ENCODE peak calls at places on chromosomes 3 and 15, in six cellular contexts. T, J, V, Z, I and E are unnamed samples.

GRCh38 chr15:99682455-99682854 is 50.8 kb downstream of the LYSMD4 start:
- DNase-seq in Z (peak; percentile 66), J (peak; percentile 77), I (no peak), V (no peak), T (no peak), E (no peak)

GRCh38 chr3:13502791-13503060 is 22.6 kb downstream of the HDAC11 start:
- DNase-seq in I (no peak), V (no peak), T (no peak), Z (no peak), J (no peak), E (no peak)

GRCh38 chr15:39799552-39800011 is 16.9 kb upstream of the FSIP1 start:
- DNase-seq in V (no peak), T (no peak), J (no peak), I (no peak), Z (no peak), E (no peak)

GRCh38 chr15:26729581-26729980 is 43.3 kb downstream of the GABRB3 start:
- DNase-seq in T (no peak), Z (no peak), J (no peak), V (no peak), I (no peak), E (no peak)

GRCh38 chr3:141056716-141057115 is 5.6 kb downstream of the SPSB4 start:
- DNase-seq in I (peak; percentile 51), V (no peak), J (no peak), T (no peak), Z (no peak), E (no peak)

GRCh38 chr3:168047936-168048335 is 47.8 kb downstream of the GOLIM4 start:
- DNase-seq in V (no peak), T (no peak), J (no peak), Z (no peak), I (no peak), E (no peak)

GRCh38 chr3:115862824-115863223 is 239.5 kb downstream of the GAP43 start:
- DNase-seq in I (peak; percentile 6), Z (no peak), J (no peak), V (no peak), T (no peak), E (no peak)

GRCh38 chr15:85411992-85412538 is 31.7 kb downstream of the AKAP13 start:
- DNase-seq in J (no peak), Z (peak; percentile 51), V (no peak), T (no peak), I (no peak), E (no peak)

GRCh38 chr3:197471221-197472010 is 84.4 kb downstream of the BDH1 start:
- DNase-seq in I (no peak), Z (no peak), T (no peak), V (no peak), J (no peak), E (no peak)

GRCh38 chr3:23944861-23945652 is at the start of gene NR1D2:
- DNase-seq in J (peak; percentile 89), I (peak; percentile 88), Z (peak; percentile 76), V (peak; percentile 71), T (peak; percentile 82), E (peak; percentile 82)

GRCh38 chr3:181712505-181713299 is 977 bp downstream of the SOX2 start:
- DNase-seq in J (peak; percentile 81), T (peak; percentile 56), I (peak; percentile 59), Z (no peak), V (peak; percentile 37), E (no peak)

GRCh38 chr3:148759425-148759824 is 61.7 kb downstream of the AGTR1 start:
- DNase-seq in J (no peak), T (no peak), Z (no peak), V (no peak), I (no peak), E (no peak)

GRCh38 chr3:53890726-53891499 is 746 bp downstream of the SELENOK start:
- DNase-seq in J (no peak), V (no peak), I (no peak), Z (no peak), T (no peak), E (no peak)

GRCh38 chr3:140809326-140809725 is 131.5 kb downstream of the TRIM42 start:
- DNase-seq in T (no peak), V (no peak), I (no peak), Z (peak; percentile 23), J (peak; percentile 7), E (no peak)

GRCh38 chr3:16767006-16767405 is 117.7 kb upstream of the PLCL2 start:
- DNase-seq in J (no peak), T (no peak), Z (no peak), V (no peak), I (no peak), E (no peak)

GRCh38 chr3:177026505-177027277 is 170.6 kb downstream of the TBL1XR1 start:
- DNase-seq in T (no peak), J (no peak), Z (peak; percentile 26), V (no peak), I (no peak), E (no peak)

GRCh38 chr15:41207687-41208448 is 22.7 kb downstream of the EXD1 start:
- DNase-seq in T (no peak), I (no peak), V (no peak), J (peak; percentile 88), Z (peak; percentile 91), E (peak; percentile 47)

GRCh38 chr15:43209059-43209824 is 11.6 kb downstream of the EPB42 start:
- DNase-seq in Z (peak; percentile 33), V (no peak), I (peak; percentile 25), T (peak; percentile 40), J (peak; percentile 46), E (no peak)

GRCh38 chr3:151379083-151379734 is 5.3 kb downstream of the P2RY12 start:
- DNase-seq in J (peak; percentile 43), V (no peak), T (peak; percentile 62), I (peak; percentile 72), Z (peak; percentile 22), E (no peak)

GRCh38 chr3:138465927-138466326 is 31.5 kb downstream of the ESYT3 start:
- DNase-seq in I (no peak), T (no peak), V (no peak), Z (no peak), J (no peak), E (no peak)

GRCh38 chr15:89085289-89085906 is 2.9 kb upstream of the ABHD2 start:
- DNase-seq in J (no peak), I (no peak), V (no peak), Z (no peak), T (no peak), E (no peak)

GRCh38 chr3:154018100-154018696 is 103.0 kb upstream of the ARHGEF26 start:
- DNase-seq in I (peak; percentile 65), V (no peak), J (peak; percentile 8), T (peak; percentile 63), Z (peak; percentile 50), E (peak; percentile 41)

GRCh38 chr3:19013879-19014278 is 134.4 kb upstream of the KCNH8 start:
- DNase-seq in V (no peak), I (no peak), Z (no peak), J (no peak), T (no peak), E (no peak)

GRCh38 chr3:99866167-99866810 is 48.6 kb downstream of the CMSS1 start:
- DNase-seq in T (no peak), V (no peak), Z (peak; percentile 84), J (peak; percentile 47), I (no peak), E (no peak)

GRCh38 chr15:43439268-43439667 is 53.7 kb downstream of the TP53BP1 start:
- DNase-seq in J (no peak), V (no peak), Z (no peak), T (no peak), I (no peak), E (no peak)

GRCh38 chr3:184814214-184814613 is 2.2 kb downstream of the VPS8 start:
- DNase-seq in I (no peak), V (no peak), Z (no peak), T (no peak), J (no peak), E (no peak)

GRCh38 chr3:151351216-151351615 is 21.9 kb upstream of the P2RY13 start:
- DNase-seq in I (no peak), Z (no peak), J (no peak), V (no peak), T (no peak), E (no peak)

GRCh38 chr15:49610166-49610918 is 10.3 kb downstream of the FAM227B start:
- DNase-seq in J (no peak), V (no peak), I (no peak), Z (no peak), T (no peak), E (no peak)

GRCh38 chr3:8621872-8622271 is 22.7 kb downstream of the SSUH2 start:
- DNase-seq in I (no peak), J (peak; percentile 34), V (peak; percentile 16), T (no peak), Z (no peak), E (no peak)

GRCh38 chr3:23162939-23163338 is 40.2 kb upstream of the UBE2E2 start:
- DNase-seq in J (no peak), I (no peak), V (no peak), T (no peak), Z (no peak), E (no peak)

GRCh38 chr15:88658972-88659931 is 20.4 kb downstream of the ISG20 start:
- DNase-seq in I (no peak), T (no peak), V (no peak), J (peak; percentile 39), Z (peak; percentile 82), E (no peak)

GRCh38 chr15:65645392-65645791 is 23.7 kb downstream of the SLC24A1 start:
- DNase-seq in Z (no peak), T (no peak), V (no peak), J (no peak), I (no peak), E (no peak)

GRCh38 chr3:43966126-43966525 is 275.4 kb downstream of the ABHD5 start:
- DNase-seq in J (no peak), T (no peak), V (no peak), I (no peak), Z (no peak), E (no peak)

GRCh38 chr3:106814231-106814630 is 563.0 kb upstream of the CCDC54 start:
- DNase-seq in I (no peak), T (no peak), J (no peak), Z (no peak), V (no peak), E (no peak)